ENCODE peak calls at places on chromosome 21, in four cellular contexts. Q is mesendoderm, E is H1, I is IMR-90. S is an unnamed sample.

GRCh38 chr21:27715131-27715530 is 748.2 kb upstream of the ADAMTS5 start:
- DNase-seq in I (no peak), E (no peak), Q (no peak), S (no peak)

GRCh38 chr21:40049031-40049958 is 182.1 kb downstream of the PCP4 start:
- DNase-seq in E (no peak), Q (no peak), I (peak), S (no peak)

GRCh38 chr21:46035809-46036695 is 54.5 kb downstream of the COL6A1 start:
- DNase-seq in I (peak), Q (no peak), E (no peak), S (no peak)

GRCh38 chr21:34548782-34549376 is 36.9 kb upstream of the KCNE1 start:
- DNase-seq in I (no peak), E (no peak), Q (no peak), S (no peak)

GRCh38 chr21:23127973-23128372 is 2129.8 kb downstream of the NCAM2 start:
- DNase-seq in Q (peak), I (no peak), E (no peak), S (peak)

GRCh38 chr21:26776320-26777021 is 68.7 kb downstream of the ADAMTS1 start:
- DNase-seq in E (no peak), I (peak), Q (no peak), S (no peak)

GRCh38 chr21:35050348-35051286 is 1.5 kb upstream of the RUNX1 start:
- DNase-seq in Q (no peak), E (no peak), I (peak), S (no peak)

GRCh38 chr21:29486306-29486705 is 187.6 kb downstream of the BACH1 start:
- DNase-seq in E (no peak), Q (no peak), I (no peak), S (no peak)

GRCh38 chr21:45929477-45929876 is 52.1 kb upstream of the COL6A1 start:
- DNase-seq in I (no peak), Q (no peak), E (no peak), S (no peak)

GRCh38 chr21:34544032-34544496 is 32.1 kb upstream of the KCNE1 start:
- DNase-seq in I (peak), E (peak), Q (peak), S (peak)

GRCh38 chr21:35911412-35912191 is 148.7 kb downstream of the SETD4 start:
- DNase-seq in Q (no peak), E (no peak), I (no peak), S (no peak)

GRCh38 chr21:17989780-17990179 is 170.6 kb upstream of the C21orf91 start:
- DNase-seq in I (no peak), E (no peak), Q (no peak), S (no peak)

GRCh38 chr21:46066843-46067331 is 31.0 kb upstream of the COL6A2 start:
- DNase-seq in Q (no peak), I (peak), E (no peak), S (peak)

GRCh38 chr21:45848805-45849204 is 132.8 kb upstream of the COL6A1 start:
- DNase-seq in E (no peak), Q (no peak), I (no peak), S (no peak)

GRCh38 chr21:28805885-28806284 is 186.8 kb downstream of the LTN1 start:
- DNase-seq in E (no peak), I (peak), Q (no peak), S (no peak)

GRCh38 chr21:25489673-25490072 is 117.6 kb downstream of the MRPL39 start:
- DNase-seq in E (no peak), I (peak), Q (peak), S (no peak)

GRCh38 chr21:40568756-40569155 is 278.2 kb downstream of the DSCAM start:
- DNase-seq in E (no peak), I (no peak), Q (no peak), S (no peak)

GRCh38 chr21:20997308-20997632 is 939 bp upstream of the NCAM2 start:
- DNase-seq in Q (peak), I (no peak), E (peak), S (peak)

GRCh38 chr21:18832950-18833349 is 429.4 kb upstream of the TMPRSS15 start:
- DNase-seq in I (no peak), Q (no peak), E (no peak), S (no peak)

GRCh38 chr21:28781602-28782274 is 210.9 kb downstream of the LTN1 start:
- DNase-seq in E (no peak), Q (no peak), I (peak), S (no peak)

GRCh38 chr21:17387030-17387617 is 125.7 kb upstream of the CXADR start:
- DNase-seq in I (peak), E (no peak), Q (peak), S (no peak)

GRCh38 chr21:40053007-40053406 is 185.8 kb downstream of the PCP4 start:
- DNase-seq in Q (no peak), E (no peak), I (no peak), S (no peak)

GRCh38 chr21:28952686-28953085 is 40.0 kb downstream of the LTN1 start:
- DNase-seq in Q (no peak), E (no peak), I (peak), S (no peak)

GRCh38 chr21:46546799-46547198 is 58.1 kb downstream of the S100B start:
- DNase-seq in Q (no peak), E (no peak), I (no peak), S (no peak)

GRCh38 chr21:45972353-45972715 is 9.2 kb upstream of the COL6A1 start:
- DNase-seq in Q (peak), E (peak), I (no peak), S (no peak)

GRCh38 chr21:46411691-46412090 is 47.0 kb upstream of the DIP2A start:
- DNase-seq in I (no peak), Q (no peak), E (no peak), S (no peak)

GRCh38 chr21:29953072-29953471 is 13.3 kb upstream of the GRIK1 start:
- DNase-seq in I (no peak), Q (peak), E (no peak), S (no peak)

GRCh38 chr21:45923146-45923545 is 58.4 kb upstream of the COL6A1 start:
- DNase-seq in E (peak), Q (peak), I (peak), S (peak)

GRCh38 chr21:34836103-34836932 is 167.5 kb downstream of the CLIC6 start:
- DNase-seq in E (no peak), I (peak), Q (no peak), S (no peak)

GRCh38 chr21:26846036-26846931 is 1.1 kb upstream of the ADAMTS1 start:
- DNase-seq in Q (peak), I (peak), E (peak), S (peak)

GRCh38 chr21:18384771-18385170 is 18.8 kb downstream of the TMPRSS15 start:
- DNase-seq in I (no peak), E (no peak), Q (peak), S (no peak)

GRCh38 chr21:40531016-40531415 is 315.9 kb downstream of the DSCAM start:
- DNase-seq in I (no peak), Q (no peak), E (no peak), S (no peak)

GRCh38 chr21:26469789-26470188 is 103.3 kb downstream of the CYYR1 start:
- DNase-seq in Q (no peak), I (peak), E (no peak), S (no peak)

GRCh38 chr21:46191686-46192575 is 7.7 kb upstream of the SPATC1L start:
- DNase-seq in I (no peak), E (peak), Q (no peak), S (no peak)

GRCh38 chr21:34743831-34744230 is 75.0 kb downstream of the CLIC6 start:
- DNase-seq in I (peak), Q (no peak), E (no peak), S (no peak)

GRCh38 chr21:45970674-45971486 is 10.7 kb upstream of the COL6A1 start:
- DNase-seq in E (peak), I (peak), Q (peak), S (peak)

DNA sequence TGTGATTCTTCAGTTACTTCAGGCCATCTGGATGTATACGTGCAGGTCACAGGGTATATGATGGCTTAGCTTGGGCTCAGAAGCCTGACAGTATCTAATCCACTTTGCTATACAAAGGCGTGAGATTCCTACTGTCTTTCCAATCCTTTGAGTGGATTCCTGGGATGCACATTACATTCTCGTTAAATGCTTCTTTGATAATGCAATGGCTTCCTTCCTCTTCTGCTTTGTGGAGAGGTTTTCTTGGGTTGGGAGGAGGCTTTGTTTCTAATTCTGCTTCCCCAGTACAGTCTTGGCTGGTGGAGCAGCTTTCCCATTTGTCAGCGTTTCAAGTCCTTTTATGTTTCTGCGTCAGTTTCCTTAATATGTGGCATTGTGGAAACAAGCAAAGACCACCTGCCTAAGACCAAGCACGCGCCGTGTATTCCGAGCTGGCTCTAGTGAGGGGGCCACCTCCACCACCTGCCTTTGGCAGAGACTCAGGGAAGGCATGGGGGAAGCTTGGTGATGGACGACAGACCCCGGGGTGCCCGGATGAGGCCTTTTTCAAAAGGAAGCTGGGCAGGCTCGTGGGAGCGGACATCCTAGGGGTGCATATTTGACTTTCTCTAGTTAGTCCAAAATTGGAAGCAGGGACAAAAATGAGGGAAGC is 72.7 kb downstream of the WDR4 start:
- DNase-seq in Q (peak), I (no peak), E (peak), S (peak)
- H3K4ac ChIP-seq in Q (peak), I (no peak), E (no peak), S (no peak)

DNA sequence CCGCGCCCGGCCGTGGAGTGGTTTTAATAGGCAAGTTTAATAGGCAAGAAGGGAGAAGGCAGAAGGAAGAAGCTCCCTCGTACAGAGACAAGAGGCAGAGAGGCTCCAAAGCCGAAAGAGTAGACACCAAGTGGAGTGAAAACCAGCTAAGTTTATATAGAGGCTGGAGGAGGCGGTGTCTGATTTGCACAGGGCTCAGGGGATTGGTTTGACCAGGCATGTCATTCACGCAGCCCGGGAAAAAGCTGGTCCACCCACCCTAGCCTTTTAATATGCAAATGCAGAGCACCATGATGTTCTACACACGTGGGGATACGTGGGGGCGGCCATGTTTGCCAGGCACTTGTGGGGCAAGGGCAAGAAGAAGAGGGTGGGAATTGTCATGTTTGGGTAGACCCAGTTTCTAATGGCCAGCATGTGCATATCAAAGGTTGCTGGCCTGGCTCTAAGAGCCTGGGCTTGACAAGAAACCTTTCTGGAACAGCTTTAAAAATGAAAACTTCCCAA is 18.0 kb upstream of the SOD1 start:
- DNase-seq in I (no peak), Q (no peak), E (no peak), S (no peak)
- H4K5ac ChIP-seq in I (no peak), Q (no peak), E (no peak), S (no peak)

GRCh38 chr21:38798081-38798480 is 7.6 kb upstream of the ETS2 start:
- DNase-seq in I (no peak), Q (no peak), E (no peak), S (no peak)

GRCh38 chr21:38794978-38795377 is 10.8 kb upstream of the ETS2 start:
- DNase-seq in I (no peak), Q (no peak), E (no peak), S (no peak)

GRCh38 chr21:38797470-38797869 is 8.3 kb upstream of the ETS2 start:
- DNase-seq in E (no peak), Q (peak), I (no peak), S (no peak)

GRCh38 chr21:38795475-38795874 is 10.3 kb upstream of the ETS2 start:
- DNase-seq in Q (no peak), E (no peak), I (no peak), S (no peak)

DNA sequence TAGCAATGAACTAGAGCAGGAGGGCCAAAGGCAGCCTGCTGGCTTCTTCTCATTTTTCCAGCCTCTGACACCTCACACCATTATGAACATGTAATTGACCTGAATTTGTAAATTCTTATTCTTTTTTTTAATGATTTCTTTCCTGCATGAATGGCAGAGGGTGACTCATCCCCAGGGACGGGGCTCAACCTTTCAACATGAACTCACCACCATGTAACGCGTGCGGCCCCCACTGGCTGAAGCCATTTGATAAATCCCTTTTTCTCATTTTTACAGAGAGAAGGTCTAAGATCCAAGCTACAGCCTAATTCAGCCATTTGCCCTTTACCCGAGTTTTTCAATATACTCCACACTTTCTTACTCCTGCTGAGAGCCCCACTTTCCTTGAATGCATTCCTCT is 9.3 kb upstream of the ETS2 start:
- DNase-seq in E (no peak), Q (no peak), I (peak), S (no peak)
- H3K4ac ChIP-seq in E (no peak), Q (no peak), I (peak), S (no peak)

DNA sequence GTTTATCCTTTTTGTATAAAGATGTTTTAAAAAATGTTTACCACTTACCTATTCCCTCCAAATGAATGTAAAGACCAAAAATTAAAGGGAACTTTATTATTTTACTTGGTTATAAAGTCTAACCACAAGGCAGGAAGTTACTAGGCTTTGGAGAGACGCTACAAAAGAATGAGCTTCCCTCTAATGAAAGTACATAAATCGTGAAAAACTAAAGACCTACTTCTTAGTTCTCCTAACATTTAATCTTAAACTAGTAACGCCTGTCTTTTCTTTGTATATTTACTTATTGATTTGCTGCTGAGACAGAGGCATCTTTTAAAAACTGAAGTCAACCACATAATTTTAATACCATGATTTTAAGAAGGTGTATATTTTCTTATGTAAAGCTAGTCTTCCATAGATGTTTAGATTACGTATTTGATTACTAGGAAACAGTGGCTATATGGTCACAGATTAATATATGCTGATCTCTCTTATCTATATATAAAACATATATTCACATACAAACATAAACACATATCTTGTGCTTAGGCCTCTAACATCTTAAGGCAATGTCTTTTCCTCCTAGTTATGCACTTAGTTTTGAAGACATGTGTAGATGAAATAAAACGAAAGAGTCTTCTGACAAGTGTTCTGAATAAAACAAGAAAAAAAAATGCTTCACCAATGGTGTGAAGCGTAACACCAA is 466.9 kb downstream of the USP25 start:
- DNase-seq in I (no peak), E (no peak), Q (no peak), S (no peak)
- H4K5ac ChIP-seq in I (no peak), E (no peak), Q (no peak), S (no peak)

GRCh38 chr21:44296103-44296519 is 3.7 kb upstream of the PFKL start:
- DNase-seq in Q (no peak), I (no peak), E (no peak), S (no peak)
- H3K4ac ChIP-seq in Q (no peak), I (no peak), E (no peak), S (no peak)

GRCh38 chr21:37210017-37210593 is 57.0 kb downstream of the VPS26C start:
- DNase-seq in E (no peak), I (no peak), Q (no peak), S (no peak)
- H4K5ac ChIP-seq in E (no peak), I (no peak), Q (no peak), S (no peak)

DNA sequence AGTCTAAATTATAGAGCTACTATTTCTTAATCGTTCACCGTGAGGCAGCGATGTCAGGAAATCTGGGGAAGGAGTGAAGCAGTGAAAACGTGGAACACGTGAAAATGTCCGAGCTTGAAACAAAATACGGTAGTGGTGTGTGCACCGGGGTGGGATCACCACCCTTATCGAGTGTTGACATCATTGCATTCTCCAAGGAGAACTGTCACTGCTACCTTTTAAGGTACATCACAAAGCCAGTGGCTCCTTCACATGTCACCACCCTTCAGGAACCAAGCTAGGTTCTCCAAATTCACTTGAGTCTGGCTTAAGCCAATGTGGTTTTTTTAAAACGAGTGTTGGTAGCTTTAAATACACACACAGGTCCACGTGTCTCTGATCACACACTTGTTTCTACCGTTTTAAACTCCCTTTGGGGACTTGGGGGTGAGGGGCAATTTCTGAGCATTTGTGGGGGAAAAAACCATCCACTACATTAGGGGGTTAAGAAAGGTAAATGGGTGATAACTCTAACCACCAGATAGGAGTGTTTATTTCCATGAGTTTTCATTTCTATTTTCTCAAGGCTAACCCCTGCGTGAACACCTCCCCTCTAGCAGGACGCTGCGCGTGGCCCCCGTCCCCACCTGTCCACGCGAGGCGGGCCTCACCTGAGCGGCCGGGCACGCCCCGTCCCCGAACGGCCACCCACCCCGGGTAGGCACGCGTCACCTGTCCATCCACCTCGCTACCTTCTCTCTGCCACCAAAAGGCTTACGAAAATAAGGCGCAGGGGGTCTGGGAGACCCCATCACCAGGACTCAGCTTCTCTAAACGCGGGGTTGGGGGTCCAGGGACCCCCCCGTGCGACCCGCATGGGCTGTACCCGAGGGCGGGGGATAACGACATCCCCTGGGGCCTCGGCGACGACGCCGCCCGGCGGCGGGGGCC is 978 bp downstream of the PRDM15 start:
- DNase-seq in I (peak), Q (peak), E (no peak), S (no peak)
- H3K4ac ChIP-seq in I (peak), Q (peak), E (no peak), S (no peak)